ENCODE peak calls at places on chromosome 12, in four cellular contexts. W is fibroblast of the aortic adventitia, Y is tibial artery, P is retinal pigment epithelial cell. H is an unnamed sample.

GRCh38 chr12:91204416-91204815 is 21.8 kb upstream of the DCN start:
- DNase-seq in W (no peak), Y (no peak), P (no peak), H (no peak)

GRCh38 chr12:18141583-18141982 is 51.6 kb upstream of the RERGL start:
- DNase-seq in W (peak; percentile 73), P (peak; percentile 65), Y (no peak), H (no peak)

GRCh38 chr12:53987748-53988147 is 2.8 kb downstream of the HOXC10 start:
- DNase-seq in Y (no peak), W (no peak), P (no peak), H (no peak)

GRCh38 chr12:1122803-1123202 is 131.8 kb downstream of the ERC1 start:
- DNase-seq in Y (no peak), W (no peak), P (no peak), H (no peak)

GRCh38 chr12:108696111-108696995 is 35.0 kb downstream of the CORO1C start:
- DNase-seq in W (peak; percentile 100), Y (no peak), P (peak; percentile 99), H (no peak)

GRCh38 chr12:28021704-28022103 is 49.2 kb upstream of the PTHLH start:
- DNase-seq in Y (no peak), P (no peak), W (no peak), H (no peak)

GRCh38 chr12:2017724-2018337 is 13.6 kb upstream of the DCP1B start:
- DNase-seq in P (no peak), Y (no peak), W (no peak), H (no peak)

GRCh38 chr12:109443794-109444193 is 33.3 kb downstream of the KCTD10 start:
- DNase-seq in Y (no peak), P (no peak), W (no peak), H (no peak)

GRCh38 chr12:132129007-132129406 is 15.1 kb downstream of the DDX51 start:
- DNase-seq in W (no peak), Y (peak; percentile 5), P (no peak), H (no peak)

GRCh38 chr12:75708829-75709228 is 197.4 kb upstream of the KRR1 start:
- DNase-seq in W (no peak), P (no peak), Y (no peak), H (no peak)

GRCh38 chr12:42426733-42427132 is 100.8 kb downstream of the PPHLN1 start:
- DNase-seq in Y (no peak), W (peak; percentile 19), P (peak; percentile 37), H (no peak)

GRCh38 chr12:116155383-116155782 is 122.1 kb downstream of the MED13L start:
- DNase-seq in P (no peak), Y (no peak), W (no peak), H (no peak)

GRCh38 chr12:2582631-2583616 is 211.8 kb upstream of the FKBP4 start:
- DNase-seq in Y (peak; percentile 76), W (peak; percentile 51), P (no peak), H (peak; percentile 77)

GRCh38 chr12:93645702-93646101 is 31.5 kb upstream of the CRADD start:
- DNase-seq in W (peak; percentile 69), P (no peak), Y (no peak), H (no peak)

GRCh38 chr12:56874821-56875220 is 59.4 kb downstream of the SDR9C7 start:
- DNase-seq in P (no peak), W (peak; percentile 6), Y (no peak), H (no peak)

GRCh38 chr12:76329163-76329562 is 19.1 kb downstream of the BBS10 start:
- DNase-seq in Y (no peak), P (peak; percentile 80), W (peak; percentile 97), H (no peak)

GRCh38 chr12:79127268-79127895 is 262.8 kb downstream of the SYT1 start:
- DNase-seq in P (peak; percentile 64), Y (no peak), W (peak; percentile 92), H (no peak)

GRCh38 chr12:93793983-93794382 is 116.8 kb downstream of the CRADD start:
- DNase-seq in Y (no peak), W (peak; percentile 82), P (no peak), H (no peak)

GRCh38 chr12:114226241-114226928 is 179.6 kb downstream of the TBX5 start:
- DNase-seq in Y (no peak), W (no peak), P (no peak), H (no peak)

GRCh38 chr12:100986595-100987547 is 192.3 kb downstream of the ANO4 start:
- DNase-seq in W (peak; percentile 36), Y (no peak), P (no peak), H (no peak)

GRCh38 chr12:2244013-2244861 is 191.4 kb downstream of the CACNA1C start:
- DNase-seq in Y (peak; percentile 75), W (peak; percentile 92), P (peak; percentile 88), H (no peak)

GRCh38 chr12:116333402-116333801 is 55.9 kb upstream of the MED13L start:
- DNase-seq in W (no peak), P (no peak), Y (no peak), H (no peak)

GRCh38 chr12:2385529-2385928 is 332.7 kb downstream of the CACNA1C start:
- DNase-seq in W (no peak), Y (no peak), P (no peak), H (peak; percentile 59)

GRCh38 chr12:6647083-6647604 is at the start of gene ACRBP:
- DNase-seq in Y (peak; percentile 90), P (peak; percentile 9), W (peak; percentile 50), H (peak; percentile 85)

GRCh38 chr12:112111931-112112330 is 3.3 kb upstream of the NAA25 start:
- DNase-seq in P (no peak), W (no peak), Y (peak; percentile 55), H (peak; percentile 22)

GRCh38 chr12:94427520-94428381 is 31.9 kb downstream of the CEP83 start:
- DNase-seq in P (peak; percentile 68), W (peak; percentile 88), Y (no peak), H (no peak)

GRCh38 chr12:76784600-76785051 is 20.7 kb downstream of the ZDHHC17 start:
- DNase-seq in Y (no peak), W (peak; percentile 87), P (no peak), H (no peak)

GRCh38 chr12:46774011-46774633 is 51.7 kb downstream of the SLC38A4 start:
- DNase-seq in W (peak; percentile 48), P (no peak), Y (no peak), H (no peak)

GRCh38 chr12:121799175-121799841 is 4.5 kb upstream of the SETD1B start:
- DNase-seq in P (no peak), W (peak; percentile 83), Y (peak; percentile 91), H (peak; percentile 88)

GRCh38 chr12:116196752-116197718 is 80.5 kb downstream of the MED13L start:
- DNase-seq in W (peak; percentile 35), Y (no peak), P (no peak), H (no peak)

H was measured in ascending aorta.